ENCODE peak calls at places on chromosome 7, in eight cellular contexts. One of them, this sample, is unnamed.
A peak's percentile ranks its signal among the peaks of the same experiment; 100 is the strongest.

GRCh38 chr7:142908921-142909870 is 23.7 kb upstream of the TRPV6 start:
- DNase-seq in HepG2: no peak
- DNase-seq in uterus: no peak
- DNase-seq in body of pancreas: peak; percentile 44
- DNase-seq in testis: peak; percentile 43
- DNase-seq in endothelial cell of umbilical vein: no peak
- DNase-seq in GM12878: no peak
- DNase-seq in sigmoid colon: no peak
- DNase-seq in this sample: no peak

GRCh38 chr7:103735377-103735776 is 254.1 kb downstream of the RELN start:
- DNase-seq in endothelial cell of umbilical vein: peak; percentile 88
- DNase-seq in uterus: no peak
- DNase-seq in sigmoid colon: no peak
- DNase-seq in HepG2: peak; percentile 7
- DNase-seq in GM12878: no peak
- DNase-seq in testis: no peak
- DNase-seq in body of pancreas: no peak
- DNase-seq in this sample: peak; percentile 0

GRCh38 chr7:151440799-151441443 is 980 bp upstream of the CRYGN start:
- DNase-seq in HepG2: no peak
- DNase-seq in testis: no peak
- DNase-seq in sigmoid colon: peak; percentile 66
- DNase-seq in body of pancreas: no peak
- DNase-seq in endothelial cell of umbilical vein: no peak
- DNase-seq in GM12878: no peak
- DNase-seq in uterus: peak; percentile 55
- DNase-seq in this sample: no peak

GRCh38 chr7:7766671-7767070 is 48.3 kb upstream of the RPA3 start:
- DNase-seq in GM12878: no peak
- DNase-seq in body of pancreas: no peak
- DNase-seq in testis: no peak
- DNase-seq in sigmoid colon: no peak
- DNase-seq in HepG2: no peak
- DNase-seq in uterus: no peak
- DNase-seq in endothelial cell of umbilical vein: no peak
- DNase-seq in this sample: no peak

GRCh38 chr7:142088022-142088714 is 23.4 kb upstream of the MGAM2 start:
- DNase-seq in testis: no peak
- DNase-seq in body of pancreas: peak; percentile 71
- DNase-seq in GM12878: no peak
- DNase-seq in endothelial cell of umbilical vein: no peak
- DNase-seq in HepG2: no peak
- DNase-seq in uterus: no peak
- DNase-seq in sigmoid colon: no peak
- DNase-seq in this sample: no peak

GRCh38 chr7:2939193-2939885 is 95.2 kb upstream of the GNA12 start:
- DNase-seq in endothelial cell of umbilical vein: no peak
- DNase-seq in GM12878: no peak
- DNase-seq in HepG2: no peak
- DNase-seq in uterus: no peak
- DNase-seq in body of pancreas: no peak
- DNase-seq in sigmoid colon: peak; percentile 50
- DNase-seq in testis: no peak
- DNase-seq in this sample: no peak

GRCh38 chr7:156640949-156641485 is 443 bp downstream of the RNF32 start:
- DNase-seq in HepG2: no peak
- DNase-seq in uterus: no peak
- DNase-seq in testis: peak; percentile 51
- DNase-seq in endothelial cell of umbilical vein: no peak
- DNase-seq in sigmoid colon: peak; percentile 67
- DNase-seq in body of pancreas: peak; percentile 57
- DNase-seq in GM12878: no peak
- DNase-seq in this sample: no peak

GRCh38 chr7:46363688-46364087 is 442.6 kb upstream of the IGFBP3 start:
- DNase-seq in GM12878: no peak
- DNase-seq in sigmoid colon: no peak
- DNase-seq in endothelial cell of umbilical vein: no peak
- DNase-seq in testis: no peak
- DNase-seq in uterus: no peak
- DNase-seq in body of pancreas: no peak
- DNase-seq in HepG2: peak; percentile 36
- DNase-seq in this sample: no peak

GRCh38 chr7:351256-351655 is 61.3 kb downstream of the FOXL3 start:
- DNase-seq in uterus: no peak
- DNase-seq in testis: no peak
- DNase-seq in endothelial cell of umbilical vein: peak; percentile 44
- DNase-seq in body of pancreas: no peak
- DNase-seq in GM12878: no peak
- DNase-seq in sigmoid colon: no peak
- DNase-seq in HepG2: no peak
- DNase-seq in this sample: no peak

GRCh38 chr7:80783688-80784327 is 135.0 kb downstream of the SEMA3C start:
- DNase-seq in GM12878: no peak
- DNase-seq in sigmoid colon: no peak
- DNase-seq in testis: no peak
- DNase-seq in body of pancreas: no peak
- DNase-seq in uterus: no peak
- DNase-seq in endothelial cell of umbilical vein: no peak
- DNase-seq in HepG2: no peak
- DNase-seq in this sample: no peak

GRCh38 chr7:135095450-135095849 is 52.4 kb upstream of the TMEM140 start:
- DNase-seq in body of pancreas: no peak
- DNase-seq in uterus: no peak
- DNase-seq in endothelial cell of umbilical vein: no peak
- DNase-seq in HepG2: no peak
- DNase-seq in sigmoid colon: no peak
- DNase-seq in GM12878: no peak
- DNase-seq in testis: no peak
- DNase-seq in this sample: no peak

GRCh38 chr7:159108491-159108890 is 36.2 kb downstream of the VIPR2 start:
- DNase-seq in endothelial cell of umbilical vein: no peak
- DNase-seq in testis: no peak
- DNase-seq in body of pancreas: no peak
- DNase-seq in uterus: no peak
- DNase-seq in GM12878: no peak
- DNase-seq in HepG2: no peak
- DNase-seq in sigmoid colon: no peak
- DNase-seq in this sample: no peak

DNA sequence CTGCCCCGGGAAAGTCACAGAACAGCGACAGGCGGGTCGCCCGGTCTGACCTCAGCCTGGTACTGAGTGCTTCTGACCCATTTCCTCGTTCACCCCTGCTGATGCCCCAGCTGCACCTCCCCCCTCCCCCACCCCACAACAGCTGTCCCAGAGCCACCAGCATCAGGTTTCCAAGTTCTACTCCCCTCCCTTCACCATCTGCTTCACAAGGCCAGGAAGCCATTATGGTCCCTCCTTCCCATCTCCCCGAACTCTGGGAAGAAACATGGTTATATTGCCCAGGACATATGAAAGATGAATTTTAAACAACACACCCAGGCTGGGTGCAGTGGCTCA is 301.9 kb upstream of the GALNT17 start:
- DNase-seq in endothelial cell of umbilical vein: no peak
- DNase-seq in sigmoid colon: no peak
- DNase-seq in body of pancreas: no peak
- DNase-seq in uterus: no peak
- DNase-seq in testis: no peak
- DNase-seq in GM12878: no peak
- DNase-seq in HepG2: no peak
- DNase-seq in this sample: no peak
- TF ChIP-seq POLR2A in endothelial cell of umbilical vein: no peak
- TF ChIP-seq POLR2A in sigmoid colon: no peak
- TF ChIP-seq POLR2A in body of pancreas: no peak
- TF ChIP-seq POLR2A in uterus: no peak
- TF ChIP-seq POLR2A in testis: no peak
- TF ChIP-seq POLR2A in GM12878: no peak
- TF ChIP-seq POLR2A in HepG2: no peak
- TF ChIP-seq POLR2A in this sample: no peak

GRCh38 chr7:26216044-26216443 is 14.5 kb downstream of the CBX3 start:
- DNase-seq in testis: no peak
- DNase-seq in sigmoid colon: no peak
- DNase-seq in uterus: no peak
- DNase-seq in endothelial cell of umbilical vein: no peak
- DNase-seq in HepG2: no peak
- DNase-seq in GM12878: no peak
- DNase-seq in body of pancreas: no peak
- DNase-seq in this sample: no peak

GRCh38 chr7:26213821-26214515 is 12.4 kb downstream of the CBX3 start:
- DNase-seq in endothelial cell of umbilical vein: no peak
- DNase-seq in HepG2: no peak
- DNase-seq in uterus: no peak
- DNase-seq in sigmoid colon: no peak
- DNase-seq in testis: no peak
- DNase-seq in body of pancreas: no peak
- DNase-seq in GM12878: no peak
- DNase-seq in this sample: no peak

GRCh38 chr7:26208040-26208439 is 6.5 kb downstream of the CBX3 start:
- DNase-seq in sigmoid colon: no peak
- DNase-seq in testis: no peak
- DNase-seq in body of pancreas: no peak
- DNase-seq in GM12878: no peak
- DNase-seq in HepG2: no peak
- DNase-seq in endothelial cell of umbilical vein: no peak
- DNase-seq in uterus: no peak
- DNase-seq in this sample: no peak

GRCh38 chr7:26212921-26213718 is 11.6 kb downstream of the CBX3 start:
- DNase-seq in HepG2: no peak
- DNase-seq in endothelial cell of umbilical vein: no peak
- DNase-seq in sigmoid colon: no peak
- DNase-seq in GM12878: no peak
- DNase-seq in testis: no peak
- DNase-seq in body of pancreas: no peak
- DNase-seq in uterus: no peak
- DNase-seq in this sample: no peak
- TF ChIP-seq POLR2A in HepG2: no peak
- TF ChIP-seq POLR2A in endothelial cell of umbilical vein: no peak
- TF ChIP-seq POLR2A in sigmoid colon: no peak
- TF ChIP-seq POLR2A in GM12878: no peak
- TF ChIP-seq POLR2A in testis: no peak
- TF ChIP-seq POLR2A in body of pancreas: no peak
- TF ChIP-seq POLR2A in uterus: no peak
- TF ChIP-seq POLR2A in this sample: no peak

DNA sequence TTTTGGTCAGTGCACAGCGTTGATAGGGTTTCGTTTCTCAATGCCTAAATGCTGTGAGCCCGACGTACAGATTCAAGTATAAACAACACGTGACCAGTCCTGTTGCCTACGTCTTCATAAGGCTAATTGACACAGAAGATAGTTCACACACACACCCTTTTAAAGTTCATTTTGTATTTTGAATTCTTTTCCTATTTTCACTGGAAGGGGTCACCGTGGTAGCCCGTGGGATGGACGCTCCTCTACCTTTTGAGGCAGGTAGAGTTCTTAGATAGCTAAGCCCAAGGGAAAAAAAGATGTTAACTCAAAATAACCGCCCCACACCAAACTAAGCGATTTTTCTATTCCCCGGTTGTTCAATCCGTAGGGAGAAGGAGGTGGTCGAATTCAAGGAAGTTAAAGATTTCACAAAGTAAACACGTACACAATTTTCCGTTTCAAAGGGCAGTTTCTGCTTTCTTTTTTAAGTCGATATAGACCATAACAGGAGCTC is 961 bp downstream of the KBTBD2 start:
- DNase-seq in sigmoid colon: no peak
- DNase-seq in uterus: no peak
- DNase-seq in testis: peak; percentile 75
- DNase-seq in endothelial cell of umbilical vein: no peak
- DNase-seq in HepG2: peak; percentile 44
- DNase-seq in body of pancreas: no peak
- DNase-seq in GM12878: peak; percentile 46
- DNase-seq in this sample: no peak
- TF ChIP-seq POLR2A in sigmoid colon: no peak
- TF ChIP-seq POLR2A in uterus: peak; percentile 73
- TF ChIP-seq POLR2A in testis: no peak
- TF ChIP-seq POLR2A in endothelial cell of umbilical vein: peak; percentile 4
- TF ChIP-seq POLR2A in HepG2: no peak
- TF ChIP-seq POLR2A in body of pancreas: peak; percentile 35
- TF ChIP-seq POLR2A in GM12878: no peak
- TF ChIP-seq POLR2A in this sample: no peak

GRCh38 chr7:153887756-153888591 is 164.2 kb upstream of the DPP6 start:
- DNase-seq in uterus: no peak
- DNase-seq in endothelial cell of umbilical vein: no peak
- DNase-seq in HepG2: no peak
- DNase-seq in body of pancreas: no peak
- DNase-seq in sigmoid colon: no peak
- DNase-seq in GM12878: no peak
- DNase-seq in testis: peak; percentile 48
- DNase-seq in this sample: no peak
- TF ChIP-seq POLR2A in uterus: no peak
- TF ChIP-seq POLR2A in endothelial cell of umbilical vein: no peak
- TF ChIP-seq POLR2A in HepG2: no peak
- TF ChIP-seq POLR2A in body of pancreas: no peak
- TF ChIP-seq POLR2A in sigmoid colon: no peak
- TF ChIP-seq POLR2A in GM12878: no peak
- TF ChIP-seq POLR2A in testis: no peak
- TF ChIP-seq POLR2A in this sample: no peak

DNA sequence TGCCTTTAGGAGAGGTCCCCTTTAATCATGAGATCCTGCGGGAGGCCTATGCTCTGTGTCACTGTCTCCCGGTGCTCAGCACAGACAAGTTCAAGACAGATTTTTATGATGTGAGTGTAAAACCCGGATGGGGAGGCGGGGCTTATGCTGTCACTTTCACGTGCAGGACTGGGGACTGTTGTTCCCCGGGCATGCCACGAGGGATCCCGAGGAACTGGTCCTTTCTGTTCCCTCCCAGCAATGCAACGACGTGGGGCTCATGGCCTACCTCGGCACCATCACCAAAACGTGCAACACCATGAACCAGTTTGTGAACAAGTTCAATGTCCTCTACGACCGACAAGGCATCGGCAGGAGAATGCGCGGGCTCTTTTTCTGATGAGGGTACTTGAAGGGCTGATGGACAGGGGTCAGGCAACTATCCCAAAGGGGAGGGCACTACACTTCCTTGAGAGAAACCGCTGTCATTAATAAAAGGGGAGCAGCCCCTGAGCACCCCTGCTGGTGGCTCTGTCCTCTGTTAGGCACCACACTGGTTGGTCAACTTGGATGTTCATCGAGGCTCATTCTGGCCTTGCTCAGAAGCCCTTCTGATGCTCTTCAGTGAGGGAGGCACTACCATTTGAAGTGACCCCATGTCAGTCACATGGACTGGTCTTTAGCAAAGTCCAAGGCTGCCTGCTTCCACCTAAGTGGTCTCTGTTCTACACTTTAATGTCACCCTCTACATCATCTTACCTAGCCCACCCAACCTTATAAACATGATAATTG is 2.8 kb downstream of the COPS6 start:
- DNase-seq in GM12878: no peak
- DNase-seq in uterus: no peak
- DNase-seq in body of pancreas: no peak
- DNase-seq in endothelial cell of umbilical vein: no peak
- DNase-seq in HepG2: no peak
- DNase-seq in sigmoid colon: no peak
- DNase-seq in testis: no peak
- DNase-seq in this sample: no peak
- TF ChIP-seq POLR2A in GM12878: peak; percentile 72
- TF ChIP-seq POLR2A in uterus: no peak
- TF ChIP-seq POLR2A in body of pancreas: no peak
- TF ChIP-seq POLR2A in endothelial cell of umbilical vein: peak; percentile 15
- TF ChIP-seq POLR2A in HepG2: peak; percentile 45
- TF ChIP-seq POLR2A in sigmoid colon: no peak
- TF ChIP-seq POLR2A in testis: no peak
- TF ChIP-seq POLR2A in this sample: no peak